ENCODE peak calls at places on chromosomes 11 and 22, in nine cellular contexts. U is choroid plexus epithelial cell, L is HFF-Myc, A is hepatocyte, I is IMR-90, O is tibial nerve, W is breast epithelium, K is mucosa of descending colon, J is upper lobe of right lung. S is an unnamed sample.

GRCh38 chr11:100691886-100692285 is 4.8 kb downstream of the ARHGAP42 start:
- DNase-seq in U (no peak), L (no peak), A (no peak), I (no peak), O (no peak), W (no peak), K (no peak), J (no peak), S (no peak)

GRCh38 chr22:23874871-23875270 is 17.2 kb downstream of the SLC2A11 start:
- DNase-seq in U (no peak), L (no peak), A (no peak), I (no peak), O (no peak), W (no peak), K (no peak), J (no peak), S (peak)

GRCh38 chr11:9806946-9807687 is 143.2 kb downstream of the SWAP70 start:
- DNase-seq in U (no peak), L (no peak), A (no peak), I (no peak), O (no peak), W (no peak), K (no peak), J (no peak), S (no peak)

GRCh38 chr22:43276311-43276710 is 66.9 kb downstream of the SCUBE1 start:
- DNase-seq in U (no peak), L (no peak), A (no peak), I (no peak), O (no peak), W (no peak), K (no peak), J (no peak), S (no peak)

GRCh38 chr22:43883012-43883661 is 8.7 kb downstream of the PNPLA5 start:
- DNase-seq in U (peak), L (peak), A (peak), I (peak), O (peak), W (peak), K (peak), J (peak), S (peak)

GRCh38 chr22:20203142-20204099 is 52.6 kb upstream of the CCDC188 start:
- DNase-seq in U (peak), L (peak), A (peak), I (peak), O (no peak), W (no peak), K (no peak), J (peak), S (peak)

GRCh38 chr22:24768537-24769374 is 5.8 kb downstream of the PIWIL3 start:
- DNase-seq in U (peak), L (peak), A (peak), I (peak), O (peak), W (peak), K (peak), J (no peak), S (peak)

GRCh38 chr11:64032050-64032449 is 3.7 kb upstream of the FLRT1 start:
- DNase-seq in U (peak), L (no peak), A (no peak), I (peak), O (no peak), W (no peak), K (no peak), J (no peak), S (peak)

GRCh38 chr11:2612884-2613571 is 86.8 kb downstream of the KCNQ1OT1 start:
- DNase-seq in U (peak), L (no peak), A (peak), I (peak), O (no peak), W (no peak), K (no peak), J (no peak), S (peak)

GRCh38 chr11:40291304-40292100 is 1168.0 kb downstream of the LRRC4C start:
- DNase-seq in U (no peak), L (no peak), A (no peak), I (no peak), O (no peak), W (no peak), K (no peak), J (no peak), S (no peak)

GRCh38 chr11:95547186-95547585 is 242.4 kb downstream of the FAM76B start:
- DNase-seq in U (no peak), L (no peak), A (no peak), I (no peak), O (no peak), W (no peak), K (no peak), J (no peak), S (no peak)

GRCh38 chr11:17865765-17866428 is 131.3 kb downstream of the KCNC1 start:
- DNase-seq in U (no peak), L (no peak), A (no peak), I (peak), O (no peak), W (no peak), K (no peak), J (no peak), S (peak)

GRCh38 chr11:105357764-105358163 is 218.2 kb upstream of the CARD18 start:
- DNase-seq in U (peak), L (no peak), A (peak), I (peak), O (no peak), W (no peak), K (peak), J (no peak), S (no peak)

GRCh38 chr11:6474806-6475500 is 1.2 kb upstream of the TRIM3 start:
- DNase-seq in U (no peak), L (no peak), A (no peak), I (peak), O (no peak), W (no peak), K (peak), J (no peak), S (no peak)

GRCh38 chr11:27679136-27680015 is 20.9 kb downstream of the BDNF start:
- DNase-seq in U (peak), L (no peak), A (no peak), I (no peak), O (no peak), W (no peak), K (no peak), J (no peak), S (no peak)

GRCh38 chr11:68370211-68371111 is 58.1 kb downstream of the LRP5 start:
- DNase-seq in U (no peak), L (no peak), A (no peak), I (no peak), O (no peak), W (no peak), K (no peak), J (no peak), S (no peak)

GRCh38 chr22:46941958-46942815 is 179.7 kb downstream of the TBC1D22A start:
- DNase-seq in U (no peak), L (no peak), A (peak), I (peak), O (peak), W (no peak), K (no peak), J (no peak), S (peak)

GRCh38 chr11:225734-226453 is 10.2 kb downstream of the SIRT3 start:
- DNase-seq in U (peak), L (no peak), A (no peak), I (peak), O (no peak), W (peak), K (no peak), J (no peak), S (peak)

GRCh38 chr11:68118753-68119448 is 2.3 kb downstream of the CHKA start:
- DNase-seq in U (peak), L (no peak), A (peak), I (peak), O (no peak), W (no peak), K (peak), J (no peak), S (no peak)

GRCh38 chr22:21591695-21592094 is 24.2 kb downstream of the UBE2L3 start:
- DNase-seq in U (no peak), L (no peak), A (no peak), I (no peak), O (no peak), W (no peak), K (no peak), J (peak), S (no peak)

GRCh38 chr22:44710474-44711235 is 8.7 kb downstream of the PRR5 start:
- DNase-seq in U (no peak), L (no peak), A (no peak), I (no peak), O (no peak), W (no peak), K (peak), J (no peak), S (no peak)

GRCh38 chr11:59573216-59573615 is 42.4 kb downstream of the OSBP start:
- DNase-seq in U (peak), L (peak), A (no peak), I (peak), O (no peak), W (no peak), K (no peak), J (no peak), S (peak)

GRCh38 chr11:100776212-100776896 is 89.3 kb downstream of the ARHGAP42 start:
- DNase-seq in U (no peak), L (no peak), A (peak), I (peak), O (no peak), W (no peak), K (peak), J (no peak), S (peak)

GRCh38 chr22:49303781-49304461 is 523.8 kb downstream of the BRD1 start:
- DNase-seq in U (no peak), L (no peak), A (no peak), I (no peak), O (no peak), W (peak), K (no peak), J (peak), S (no peak)

GRCh38 chr11:117913736-117914397 is 15.3 kb downstream of the TMPRSS13 start:
- DNase-seq in U (no peak), L (no peak), A (no peak), I (no peak), O (no peak), W (peak), K (no peak), J (no peak), S (no peak)

GRCh38 chr11:130826572-130826971 is 89.7 kb downstream of the SNX19 start:
- DNase-seq in U (no peak), L (no peak), A (no peak), I (no peak), O (no peak), W (no peak), K (no peak), J (no peak), S (no peak)

GRCh38 chr11:118164885-118165284 is 11.6 kb downstream of the SCN2B start:
- DNase-seq in U (no peak), L (no peak), A (no peak), I (no peak), O (no peak), W (no peak), K (no peak), J (no peak), S (no peak)

GRCh38 chr11:3134651-3135490 is 30.2 kb downstream of the OSBPL5 start:
- DNase-seq in U (no peak), L (no peak), A (no peak), I (no peak), O (no peak), W (no peak), K (no peak), J (peak), S (no peak)

GRCh38 chr11:128619540-128620305 is 32.4 kb upstream of the ETS1 start:
- DNase-seq in U (no peak), L (no peak), A (no peak), I (no peak), O (no peak), W (no peak), K (no peak), J (no peak), S (no peak)

GRCh38 chr11:24773326-24773725 is 276.5 kb downstream of the LUZP2 start:
- DNase-seq in U (no peak), L (no peak), A (no peak), I (no peak), O (no peak), W (no peak), K (no peak), J (no peak), S (no peak)

GRCh38 chr11:73140213-73141030 is 1.7 kb downstream of the FCHSD2 start:
- DNase-seq in U (peak), L (no peak), A (peak), I (peak), O (no peak), W (no peak), K (peak), J (no peak), S (peak)

GRCh38 chr11:126718319-126718718 is 282.3 kb downstream of the KIRREL3 start:
- DNase-seq in U (no peak), L (no peak), A (no peak), I (peak), O (no peak), W (no peak), K (no peak), J (no peak), S (peak)

GRCh38 chr11:35337136-35337918 is 82.0 kb downstream of the SLC1A2 start:
- DNase-seq in U (peak), L (peak), A (peak), I (peak), O (no peak), W (no peak), K (no peak), J (no peak), S (peak)

GRCh38 chr11:30488304-30488998 is 97.7 kb downstream of the MPPED2 start:
- DNase-seq in U (peak), L (no peak), A (peak), I (peak), O (no peak), W (no peak), K (peak), J (no peak), S (no peak)

GRCh38 chr11:66910016-66910415 is 48.2 kb downstream of the PC start:
- DNase-seq in U (no peak), L (no peak), A (no peak), I (no peak), O (no peak), W (no peak), K (no peak), J (no peak), S (no peak)
- H3K4me3 ChIP-seq in U (no peak), L (no peak), A (no peak), I (no peak), O (no peak), W (no peak), K (no peak), J (no peak), S (no peak)

DNA sequence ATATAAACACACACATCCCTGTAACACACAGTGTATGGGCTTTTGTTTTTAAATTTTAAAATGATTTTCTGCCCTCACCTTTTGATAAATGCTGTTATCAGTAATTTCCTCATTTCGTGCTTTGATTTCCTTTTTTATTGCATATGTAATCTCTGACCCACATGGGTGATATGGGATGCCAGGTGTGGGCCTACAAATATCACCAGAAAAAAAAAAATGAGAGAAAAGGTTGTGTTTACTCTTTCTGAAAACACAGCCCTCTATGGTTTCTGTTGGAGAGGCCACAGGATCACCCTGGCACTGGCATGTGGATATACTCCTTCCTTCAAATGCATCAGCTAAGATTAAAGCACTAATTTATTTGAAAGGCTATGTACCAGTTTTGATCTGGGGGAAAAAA is 17.0 kb downstream of the DRD2 start:
- DNase-seq in U (no peak), L (no peak), A (no peak), I (no peak), O (no peak), W (no peak), K (no peak), J (no peak), S (no peak)
- TF ChIP-seq CTCF in U (no peak), L (no peak), A (no peak), I (no peak), O (no peak), W (no peak), K (no peak), J (no peak), S (no peak)

DNA sequence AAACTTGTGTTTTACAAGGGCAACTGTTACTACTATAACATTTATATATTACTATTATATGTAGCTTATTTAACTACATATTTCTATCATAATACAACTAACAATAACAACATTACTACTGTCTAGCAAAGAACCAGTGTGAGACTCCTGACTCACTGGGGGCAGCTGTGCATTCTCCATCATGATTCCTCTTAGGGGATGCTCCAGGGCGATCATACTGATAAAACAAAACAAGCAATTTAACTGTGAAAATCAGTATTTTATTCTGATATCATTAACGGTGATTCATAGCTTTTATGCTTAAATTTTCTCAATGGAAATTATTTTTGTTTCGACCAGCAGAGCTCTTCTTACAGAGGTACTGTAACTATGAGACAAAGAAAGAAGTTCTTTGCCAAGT is 24.6 kb upstream of the FNBP4 start:
- DNase-seq in U (no peak), L (no peak), A (no peak), I (peak), O (no peak), W (no peak), K (no peak), J (no peak), S (no peak)
- H3K4me3 ChIP-seq in U (no peak), L (no peak), A (no peak), I (no peak), O (no peak), W (no peak), K (no peak), J (no peak), S (no peak)

DNA sequence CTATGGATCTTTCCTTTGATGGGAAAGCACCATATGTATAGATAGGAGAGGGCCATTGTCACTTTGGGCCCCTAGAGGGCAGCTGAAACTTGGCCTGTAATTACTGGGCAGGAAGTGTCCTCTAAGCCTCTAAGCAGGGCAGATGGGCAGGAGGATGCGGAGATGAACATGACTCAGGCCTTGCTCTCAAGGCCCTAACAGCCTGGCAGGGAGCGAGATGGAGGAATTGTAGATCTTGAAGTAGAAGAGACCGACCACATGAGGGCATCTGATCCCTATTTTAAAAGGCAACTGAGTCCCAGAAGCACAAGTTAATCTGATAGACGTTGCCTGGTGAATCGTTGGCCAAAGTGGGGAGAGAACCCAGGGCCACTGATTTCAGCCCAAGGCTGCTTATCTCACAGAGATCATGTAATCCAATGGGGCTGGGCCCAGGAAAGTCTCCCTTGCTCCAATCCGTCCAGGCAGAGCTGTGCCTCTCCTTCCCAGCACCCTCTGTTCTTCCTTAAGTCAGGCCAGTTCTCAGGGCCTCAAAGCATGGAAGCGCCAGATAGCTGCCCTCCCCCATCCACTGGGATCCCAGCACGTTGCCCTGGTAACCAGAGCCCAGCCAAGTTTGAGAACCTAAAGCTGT is 2.5 kb upstream of the SEPTIN3 start:
- DNase-seq in U (peak), L (peak), A (peak), I (peak), O (peak), W (no peak), K (peak), J (no peak), S (peak)
- TF ChIP-seq CTCF in U (peak), L (peak), A (peak), I (peak), O (peak), W (no peak), K (no peak), J (peak), S (peak)

S was measured in fibroblast of mammary gland.